ENCODE peak calls at places on chromosome 21, in ten cellular contexts. One of them, this sample, is unnamed.

GRCh38 chr21:16310191-16310590 is 580.4 kb downstream of the USP25 start:
- DNase-seq in spleen: no peak
- DNase-seq in GM12878: no peak
- DNase-seq in transverse colon: no peak
- DNase-seq in stomach: no peak
- DNase-seq in sigmoid colon: no peak
- DNase-seq in prostate gland: no peak
- DNase-seq in upper lobe of left lung: no peak
- DNase-seq in H1: no peak
- DNase-seq in suprapubic skin: no peak
- DNase-seq in this sample: no peak

GRCh38 chr21:16028163-16028562 is 298.4 kb downstream of the USP25 start:
- DNase-seq in spleen: no peak
- DNase-seq in GM12878: no peak
- DNase-seq in transverse colon: no peak
- DNase-seq in stomach: no peak
- DNase-seq in sigmoid colon: no peak
- DNase-seq in prostate gland: no peak
- DNase-seq in upper lobe of left lung: no peak
- DNase-seq in H1: no peak
- DNase-seq in suprapubic skin: no peak
- DNase-seq in this sample: no peak

GRCh38 chr21:15932681-15933200 is 203.0 kb downstream of the USP25 start:
- DNase-seq in spleen: no peak
- DNase-seq in GM12878: no peak
- DNase-seq in transverse colon: no peak
- DNase-seq in stomach: no peak
- DNase-seq in sigmoid colon: no peak
- DNase-seq in prostate gland: no peak
- DNase-seq in upper lobe of left lung: no peak
- DNase-seq in H1: no peak
- DNase-seq in suprapubic skin: no peak
- DNase-seq in this sample: no peak

GRCh38 chr21:21114456-21114855 is 116.2 kb downstream of the NCAM2 start:
- DNase-seq in spleen: no peak
- DNase-seq in GM12878: no peak
- DNase-seq in transverse colon: no peak
- DNase-seq in stomach: no peak
- DNase-seq in sigmoid colon: no peak
- DNase-seq in prostate gland: no peak
- DNase-seq in upper lobe of left lung: no peak
- DNase-seq in H1: no peak
- DNase-seq in suprapubic skin: no peak
- DNase-seq in this sample: no peak

GRCh38 chr21:38355353-38355752 is 98.6 kb downstream of the KCNJ15 start:
- DNase-seq in spleen: no peak
- DNase-seq in GM12878: no peak
- DNase-seq in transverse colon: no peak
- DNase-seq in stomach: no peak
- DNase-seq in sigmoid colon: no peak
- DNase-seq in prostate gland: no peak
- DNase-seq in upper lobe of left lung: no peak
- DNase-seq in H1: no peak
- DNase-seq in suprapubic skin: no peak
- DNase-seq in this sample: no peak

GRCh38 chr21:17461014-17461413 is 51.8 kb upstream of the CXADR start:
- DNase-seq in spleen: no peak
- DNase-seq in GM12878: no peak
- DNase-seq in transverse colon: no peak
- DNase-seq in stomach: no peak
- DNase-seq in sigmoid colon: no peak
- DNase-seq in prostate gland: peak
- DNase-seq in upper lobe of left lung: peak
- DNase-seq in H1: no peak
- DNase-seq in suprapubic skin: no peak
- DNase-seq in this sample: no peak

GRCh38 chr21:19832551-19832950 is 1165.7 kb upstream of the NCAM2 start:
- DNase-seq in spleen: no peak
- DNase-seq in GM12878: no peak
- DNase-seq in transverse colon: no peak
- DNase-seq in stomach: no peak
- DNase-seq in sigmoid colon: no peak
- DNase-seq in prostate gland: no peak
- DNase-seq in upper lobe of left lung: no peak
- DNase-seq in H1: no peak
- DNase-seq in suprapubic skin: no peak
- DNase-seq in this sample: no peak

GRCh38 chr21:16800536-16800935 is 712.3 kb upstream of the CXADR start:
- DNase-seq in spleen: no peak
- DNase-seq in GM12878: no peak
- DNase-seq in transverse colon: no peak
- DNase-seq in stomach: no peak
- DNase-seq in sigmoid colon: no peak
- DNase-seq in prostate gland: no peak
- DNase-seq in upper lobe of left lung: no peak
- DNase-seq in H1: no peak
- DNase-seq in suprapubic skin: no peak
- DNase-seq in this sample: peak

GRCh38 chr21:17427157-17427556 is 85.7 kb upstream of the CXADR start:
- DNase-seq in spleen: no peak
- DNase-seq in GM12878: no peak
- DNase-seq in transverse colon: no peak
- DNase-seq in stomach: no peak
- DNase-seq in sigmoid colon: no peak
- DNase-seq in prostate gland: no peak
- DNase-seq in upper lobe of left lung: no peak
- DNase-seq in H1: no peak
- DNase-seq in suprapubic skin: no peak
- DNase-seq in this sample: no peak

GRCh38 chr21:46095106-46095719 is 2.7 kb upstream of the COL6A2 start:
- DNase-seq in spleen: no peak
- DNase-seq in GM12878: no peak
- DNase-seq in transverse colon: no peak
- DNase-seq in stomach: no peak
- DNase-seq in sigmoid colon: peak
- DNase-seq in prostate gland: no peak
- DNase-seq in upper lobe of left lung: no peak
- DNase-seq in H1: no peak
- DNase-seq in suprapubic skin: no peak
- DNase-seq in this sample: no peak

GRCh38 chr21:46096596-46096981 is 1.3 kb upstream of the COL6A2 start:
- DNase-seq in spleen: no peak
- DNase-seq in GM12878: no peak
- DNase-seq in transverse colon: no peak
- DNase-seq in stomach: no peak
- DNase-seq in sigmoid colon: peak
- DNase-seq in prostate gland: no peak
- DNase-seq in upper lobe of left lung: no peak
- DNase-seq in H1: peak
- DNase-seq in suprapubic skin: no peak
- DNase-seq in this sample: no peak

GRCh38 chr21:46094401-46095105 is 3.4 kb upstream of the COL6A2 start:
- DNase-seq in spleen: no peak
- DNase-seq in GM12878: no peak
- DNase-seq in transverse colon: no peak
- DNase-seq in stomach: no peak
- DNase-seq in sigmoid colon: no peak
- DNase-seq in prostate gland: no peak
- DNase-seq in upper lobe of left lung: peak
- DNase-seq in H1: no peak
- DNase-seq in suprapubic skin: no peak
- DNase-seq in this sample: no peak

GRCh38 chr21:46096997-46097825 is 701 bp upstream of the COL6A2 start:
- DNase-seq in spleen: peak
- DNase-seq in GM12878: no peak
- DNase-seq in transverse colon: peak
- DNase-seq in stomach: peak
- DNase-seq in sigmoid colon: peak
- DNase-seq in prostate gland: peak
- DNase-seq in upper lobe of left lung: peak
- DNase-seq in H1: peak
- DNase-seq in suprapubic skin: peak
- DNase-seq in this sample: no peak

GRCh38 chr21:46095814-46096595 is 1.9 kb upstream of the COL6A2 start:
- DNase-seq in spleen: no peak
- DNase-seq in GM12878: no peak
- DNase-seq in transverse colon: no peak
- DNase-seq in stomach: no peak
- DNase-seq in sigmoid colon: no peak
- DNase-seq in prostate gland: peak
- DNase-seq in upper lobe of left lung: peak
- DNase-seq in H1: peak
- DNase-seq in suprapubic skin: no peak
- DNase-seq in this sample: no peak
- TF ChIP-seq POLR2AphosphoS5 in spleen: no peak
- TF ChIP-seq POLR2AphosphoS5 in GM12878: no peak
- TF ChIP-seq POLR2AphosphoS5 in transverse colon: no peak
- TF ChIP-seq POLR2AphosphoS5 in stomach: no peak
- TF ChIP-seq POLR2AphosphoS5 in sigmoid colon: no peak
- TF ChIP-seq POLR2AphosphoS5 in prostate gland: no peak
- TF ChIP-seq POLR2AphosphoS5 in upper lobe of left lung: no peak
- TF ChIP-seq POLR2AphosphoS5 in H1: no peak
- TF ChIP-seq POLR2AphosphoS5 in suprapubic skin: no peak
- TF ChIP-seq POLR2AphosphoS5 in this sample: no peak

GRCh38 chr21:42692688-42693087 is 39.3 kb downstream of the PDE9A start:
- DNase-seq in spleen: peak
- DNase-seq in GM12878: no peak
- DNase-seq in transverse colon: no peak
- DNase-seq in stomach: no peak
- DNase-seq in sigmoid colon: peak
- DNase-seq in prostate gland: no peak
- DNase-seq in upper lobe of left lung: no peak
- DNase-seq in H1: no peak
- DNase-seq in suprapubic skin: peak
- DNase-seq in this sample: no peak

GRCh38 chr21:42696026-42696380 is 42.6 kb downstream of the PDE9A start:
- DNase-seq in spleen: peak
- DNase-seq in GM12878: no peak
- DNase-seq in transverse colon: no peak
- DNase-seq in stomach: no peak
- DNase-seq in sigmoid colon: peak
- DNase-seq in prostate gland: no peak
- DNase-seq in upper lobe of left lung: no peak
- DNase-seq in H1: no peak
- DNase-seq in suprapubic skin: peak
- DNase-seq in this sample: no peak

GRCh38 chr21:42694751-42695150 is 41.3 kb downstream of the PDE9A start:
- DNase-seq in spleen: peak
- DNase-seq in GM12878: no peak
- DNase-seq in transverse colon: no peak
- DNase-seq in stomach: no peak
- DNase-seq in sigmoid colon: peak
- DNase-seq in prostate gland: no peak
- DNase-seq in upper lobe of left lung: no peak
- DNase-seq in H1: no peak
- DNase-seq in suprapubic skin: no peak
- DNase-seq in this sample: no peak

GRCh38 chr21:42696516-42697040 is 43.2 kb downstream of the PDE9A start:
- DNase-seq in spleen: peak
- DNase-seq in GM12878: no peak
- DNase-seq in transverse colon: no peak
- DNase-seq in stomach: no peak
- DNase-seq in sigmoid colon: peak
- DNase-seq in prostate gland: no peak
- DNase-seq in upper lobe of left lung: no peak
- DNase-seq in H1: no peak
- DNase-seq in suprapubic skin: no peak
- DNase-seq in this sample: no peak

DNA sequence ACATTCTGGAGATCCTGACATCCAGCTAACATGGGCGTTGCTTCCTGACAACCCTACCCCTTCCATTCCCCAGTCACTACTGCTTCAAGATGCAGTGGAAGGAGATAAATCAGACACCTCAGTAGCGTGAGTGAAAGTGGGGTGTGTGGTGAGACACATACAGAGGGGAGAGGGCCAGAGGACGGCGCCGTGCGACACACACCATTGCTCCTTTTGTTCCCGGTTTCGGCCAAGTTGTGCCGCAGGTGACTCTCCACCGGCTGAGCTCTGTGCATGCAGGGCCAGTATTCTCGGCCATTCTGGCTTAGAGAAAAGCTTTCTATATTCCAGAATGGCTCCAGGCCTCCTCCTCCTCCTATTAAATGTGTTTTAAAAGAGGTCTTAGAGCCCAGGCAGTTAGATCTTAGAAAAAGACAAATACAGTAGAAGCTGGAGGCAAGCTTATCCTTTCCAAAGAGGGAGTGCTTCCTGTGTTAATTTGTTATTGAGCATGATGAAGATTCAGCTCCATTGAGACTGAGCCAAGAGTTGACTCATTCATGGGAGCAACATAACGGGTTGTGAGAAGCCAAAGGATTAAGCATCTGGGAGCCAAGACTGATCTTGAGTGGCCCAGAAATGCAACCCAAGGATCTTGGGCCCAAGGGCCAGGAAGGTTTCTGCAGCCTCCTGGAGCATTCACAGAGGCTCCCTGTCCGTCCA is 42.1 kb downstream of the PDE9A start:
- DNase-seq in spleen: peak
- DNase-seq in GM12878: no peak
- DNase-seq in transverse colon: no peak
- DNase-seq in stomach: no peak
- DNase-seq in sigmoid colon: peak
- DNase-seq in prostate gland: no peak
- DNase-seq in upper lobe of left lung: no peak
- DNase-seq in H1: no peak
- DNase-seq in suprapubic skin: no peak
- DNase-seq in this sample: no peak
- H3K27ac ChIP-seq in spleen: no peak
- H3K27ac ChIP-seq in GM12878: no peak
- H3K27ac ChIP-seq in transverse colon: no peak
- H3K27ac ChIP-seq in stomach: no peak
- H3K27ac ChIP-seq in sigmoid colon: no peak
- H3K27ac ChIP-seq in prostate gland: no peak
- H3K27ac ChIP-seq in upper lobe of left lung: no peak
- H3K27ac ChIP-seq in H1: no peak
- H3K27ac ChIP-seq in suprapubic skin: no peak
- H3K27ac ChIP-seq in this sample: no peak

DNA sequence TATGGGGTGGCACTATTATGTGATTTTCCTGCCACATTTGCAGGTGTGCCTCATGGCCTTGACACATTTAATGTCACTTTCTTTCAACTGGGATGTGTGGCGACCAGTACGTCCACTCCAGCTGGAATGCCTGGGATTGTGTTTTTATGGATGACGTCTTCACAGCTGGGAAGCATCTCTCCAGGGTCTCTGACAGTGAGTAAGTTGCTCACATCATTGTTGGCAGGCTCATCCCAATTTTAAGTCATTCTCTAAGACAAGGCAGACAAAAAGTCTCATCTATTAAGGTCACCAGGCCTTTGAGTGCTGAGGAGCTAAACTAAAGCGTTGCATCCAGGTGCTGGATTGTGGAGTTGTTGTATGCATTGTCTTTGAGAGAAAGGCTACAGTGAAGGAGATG is 43.3 kb downstream of the RUNX1 start:
- DNase-seq in spleen: no peak
- DNase-seq in GM12878: no peak
- DNase-seq in transverse colon: no peak
- DNase-seq in stomach: no peak
- DNase-seq in sigmoid colon: no peak
- DNase-seq in prostate gland: no peak
- DNase-seq in upper lobe of left lung: no peak
- DNase-seq in H1: no peak
- DNase-seq in suprapubic skin: no peak
- DNase-seq in this sample: no peak
- TF ChIP-seq POLR2A in spleen: no peak
- TF ChIP-seq POLR2A in GM12878: no peak
- TF ChIP-seq POLR2A in transverse colon: no peak
- TF ChIP-seq POLR2A in stomach: no peak
- TF ChIP-seq POLR2A in sigmoid colon: no peak
- TF ChIP-seq POLR2A in prostate gland: no peak
- TF ChIP-seq POLR2A in upper lobe of left lung: no peak
- TF ChIP-seq POLR2A in H1: no peak
- TF ChIP-seq POLR2A in suprapubic skin: no peak
- TF ChIP-seq POLR2A in this sample: no peak

GRCh38 chr21:34799092-34799491 is 130.3 kb downstream of the CLIC6 start:
- DNase-seq in spleen: no peak
- DNase-seq in GM12878: no peak
- DNase-seq in transverse colon: no peak
- DNase-seq in stomach: no peak
- DNase-seq in sigmoid colon: no peak
- DNase-seq in prostate gland: no peak
- DNase-seq in upper lobe of left lung: peak
- DNase-seq in H1: no peak
- DNase-seq in suprapubic skin: no peak
- DNase-seq in this sample: no peak
- TF ChIP-seq POLR2AphosphoS5 in spleen: peak
- TF ChIP-seq POLR2AphosphoS5 in GM12878: no peak
- TF ChIP-seq POLR2AphosphoS5 in transverse colon: no peak
- TF ChIP-seq POLR2AphosphoS5 in stomach: no peak
- TF ChIP-seq POLR2AphosphoS5 in sigmoid colon: no peak
- TF ChIP-seq POLR2AphosphoS5 in prostate gland: no peak
- TF ChIP-seq POLR2AphosphoS5 in upper lobe of left lung: no peak
- TF ChIP-seq POLR2AphosphoS5 in H1: no peak
- TF ChIP-seq POLR2AphosphoS5 in suprapubic skin: no peak
- TF ChIP-seq POLR2AphosphoS5 in this sample: no peak

This sample was measured in endothelial cell of umbilical vein.